ENCODE peak calls at places on chromosomes 2 and 18, in five cellular contexts. E, F, X, Y and N are unnamed samples.

GRCh38 chr2:181848356-181848876 is 43.1 kb upstream of the ITPRID2 start:
- DNase-seq in E (no peak), F (no peak), X (no peak), Y (no peak), N (no peak)

GRCh38 chr2:105417789-105418475 is 19.1 kb upstream of the FHL2 start:
- DNase-seq in E (no peak), F (no peak), X (no peak), Y (peak; percentile 59), N (peak; percentile 40)

GRCh38 chr2:42429352-42429751 is 64.4 kb downstream of the KCNG3 start:
- DNase-seq in E (no peak), F (no peak), X (no peak), Y (no peak), N (no peak)

GRCh38 chr2:220166616-220167015 is 539.2 kb downstream of the SLC4A3 start:
- DNase-seq in E (no peak), F (no peak), X (no peak), Y (no peak), N (no peak)

GRCh38 chr2:96608459-96609455 is 29.4 kb downstream of the KANSL3 start:
- DNase-seq in E (no peak), F (peak; percentile 71), X (no peak), Y (no peak), N (peak; percentile 95)

GRCh38 chr2:183063083-183063482 is 15.5 kb upstream of the DUSP19 start:
- DNase-seq in E (no peak), F (no peak), X (no peak), Y (peak; percentile 93), N (no peak)

GRCh38 chr18:8976606-8977005 is 125.9 kb upstream of the NDUFV2 start:
- DNase-seq in E (no peak), F (no peak), X (no peak), Y (no peak), N (no peak)

GRCh38 chr2:47272031-47272864 is 117.1 kb upstream of the STPG4 start:
- DNase-seq in E (peak; percentile 66), F (peak; percentile 70), X (peak; percentile 60), Y (peak; percentile 47), N (peak; percentile 75)

GRCh38 chr2:37355735-37356134 is 11.3 kb downstream of the QPCT start:
- DNase-seq in E (no peak), F (no peak), X (no peak), Y (no peak), N (no peak)

GRCh38 chr2:175948202-175948601 is 53.9 kb downstream of the LNPK start:
- DNase-seq in E (no peak), F (no peak), X (no peak), Y (no peak), N (no peak)